ENCODE peak calls at places on chromosomes 1 and 21, in seven cellular contexts. One of them, this sample, is unnamed.

GRCh38 chr1:940121-941026 is 16.7 kb downstream of the SAMD11 start:
- DNase-seq in left lung: peak
- DNase-seq in stimulated activated CD4-positive, alpha-beta T cell treated with anti-CD3 and anti-CD28 coated beads, Interleukin-15, amount 100 ng/mL, for 1 hour: no peak
- DNase-seq in anterior cingulate cortex: peak
- DNase-seq in activated CD4-positive, alpha-beta T cell treated with anti-CD3 and anti-CD28 coated beads, Interleukin-2, amount 10 ng/mL, durations not matched to agents 7 days and 5 days: no peak
- DNase-seq in epithelial cell of proximal tubule: no peak
- DNase-seq in substantia nigra: no peak
- DNase-seq in this sample: no peak

GRCh38 chr1:26696191-26696644 is 403 bp downstream of the ARID1A start:
- DNase-seq in left lung: peak
- DNase-seq in stimulated activated CD4-positive, alpha-beta T cell treated with anti-CD3 and anti-CD28 coated beads, Interleukin-15, amount 100 ng/mL, for 1 hour: peak
- DNase-seq in anterior cingulate cortex: no peak
- DNase-seq in activated CD4-positive, alpha-beta T cell treated with anti-CD3 and anti-CD28 coated beads, Interleukin-2, amount 10 ng/mL, durations not matched to agents 7 days and 5 days: no peak
- DNase-seq in epithelial cell of proximal tubule: no peak
- DNase-seq in substantia nigra: no peak
- DNase-seq in this sample: no peak

GRCh38 chr21:45094412-45094811 is 20.0 kb downstream of the ADARB1 start:
- DNase-seq in left lung: no peak
- DNase-seq in stimulated activated CD4-positive, alpha-beta T cell treated with anti-CD3 and anti-CD28 coated beads, Interleukin-15, amount 100 ng/mL, for 1 hour: no peak
- DNase-seq in anterior cingulate cortex: no peak
- DNase-seq in activated CD4-positive, alpha-beta T cell treated with anti-CD3 and anti-CD28 coated beads, Interleukin-2, amount 10 ng/mL, durations not matched to agents 7 days and 5 days: no peak
- DNase-seq in epithelial cell of proximal tubule: no peak
- DNase-seq in substantia nigra: no peak
- DNase-seq in this sample: no peak

GRCh38 chr1:113701429-113701828 is 57.9 kb downstream of the PHTF1 start:
- DNase-seq in left lung: no peak
- DNase-seq in stimulated activated CD4-positive, alpha-beta T cell treated with anti-CD3 and anti-CD28 coated beads, Interleukin-15, amount 100 ng/mL, for 1 hour: no peak
- DNase-seq in anterior cingulate cortex: no peak
- DNase-seq in activated CD4-positive, alpha-beta T cell treated with anti-CD3 and anti-CD28 coated beads, Interleukin-2, amount 10 ng/mL, durations not matched to agents 7 days and 5 days: no peak
- DNase-seq in epithelial cell of proximal tubule: no peak
- DNase-seq in substantia nigra: no peak
- DNase-seq in this sample: no peak

GRCh38 chr1:2785631-2786328 is 15.7 kb downstream of the TTC34 start:
- DNase-seq in left lung: peak
- DNase-seq in stimulated activated CD4-positive, alpha-beta T cell treated with anti-CD3 and anti-CD28 coated beads, Interleukin-15, amount 100 ng/mL, for 1 hour: no peak
- DNase-seq in anterior cingulate cortex: no peak
- DNase-seq in activated CD4-positive, alpha-beta T cell treated with anti-CD3 and anti-CD28 coated beads, Interleukin-2, amount 10 ng/mL, durations not matched to agents 7 days and 5 days: no peak
- DNase-seq in epithelial cell of proximal tubule: no peak
- DNase-seq in substantia nigra: no peak
- DNase-seq in this sample: no peak

GRCh38 chr21:19648376-19648775 is 1244.8 kb upstream of the TMPRSS15 start:
- DNase-seq in left lung: no peak
- DNase-seq in stimulated activated CD4-positive, alpha-beta T cell treated with anti-CD3 and anti-CD28 coated beads, Interleukin-15, amount 100 ng/mL, for 1 hour: no peak
- DNase-seq in anterior cingulate cortex: no peak
- DNase-seq in activated CD4-positive, alpha-beta T cell treated with anti-CD3 and anti-CD28 coated beads, Interleukin-2, amount 10 ng/mL, durations not matched to agents 7 days and 5 days: no peak
- DNase-seq in epithelial cell of proximal tubule: no peak
- DNase-seq in substantia nigra: no peak
- DNase-seq in this sample: no peak

GRCh38 chr1:43703836-43704235 is 3.5 kb upstream of the ST3GAL3 start:
- DNase-seq in left lung: no peak
- DNase-seq in stimulated activated CD4-positive, alpha-beta T cell treated with anti-CD3 and anti-CD28 coated beads, Interleukin-15, amount 100 ng/mL, for 1 hour: no peak
- DNase-seq in anterior cingulate cortex: no peak
- DNase-seq in activated CD4-positive, alpha-beta T cell treated with anti-CD3 and anti-CD28 coated beads, Interleukin-2, amount 10 ng/mL, durations not matched to agents 7 days and 5 days: no peak
- DNase-seq in epithelial cell of proximal tubule: no peak
- DNase-seq in substantia nigra: no peak
- DNase-seq in this sample: no peak

GRCh38 chr1:153771241-153771640 is 4.0 kb upstream of the SLC27A3 start:
- DNase-seq in left lung: no peak
- DNase-seq in stimulated activated CD4-positive, alpha-beta T cell treated with anti-CD3 and anti-CD28 coated beads, Interleukin-15, amount 100 ng/mL, for 1 hour: no peak
- DNase-seq in anterior cingulate cortex: no peak
- DNase-seq in activated CD4-positive, alpha-beta T cell treated with anti-CD3 and anti-CD28 coated beads, Interleukin-2, amount 10 ng/mL, durations not matched to agents 7 days and 5 days: no peak
- DNase-seq in epithelial cell of proximal tubule: no peak
- DNase-seq in substantia nigra: no peak
- DNase-seq in this sample: no peak

GRCh38 chr21:38351176-38351959 is 94.6 kb downstream of the KCNJ15 start:
- DNase-seq in left lung: no peak
- DNase-seq in stimulated activated CD4-positive, alpha-beta T cell treated with anti-CD3 and anti-CD28 coated beads, Interleukin-15, amount 100 ng/mL, for 1 hour: no peak
- DNase-seq in anterior cingulate cortex: no peak
- DNase-seq in activated CD4-positive, alpha-beta T cell treated with anti-CD3 and anti-CD28 coated beads, Interleukin-2, amount 10 ng/mL, durations not matched to agents 7 days and 5 days: no peak
- DNase-seq in epithelial cell of proximal tubule: no peak
- DNase-seq in substantia nigra: no peak
- DNase-seq in this sample: no peak

GRCh38 chr1:2961661-2962060 is 59.6 kb upstream of the ACTRT2 start:
- DNase-seq in left lung: peak
- DNase-seq in stimulated activated CD4-positive, alpha-beta T cell treated with anti-CD3 and anti-CD28 coated beads, Interleukin-15, amount 100 ng/mL, for 1 hour: no peak
- DNase-seq in anterior cingulate cortex: no peak
- DNase-seq in activated CD4-positive, alpha-beta T cell treated with anti-CD3 and anti-CD28 coated beads, Interleukin-2, amount 10 ng/mL, durations not matched to agents 7 days and 5 days: no peak
- DNase-seq in epithelial cell of proximal tubule: no peak
- DNase-seq in substantia nigra: no peak
- DNase-seq in this sample: no peak

GRCh38 chr1:203324103-203325003 is 19.0 kb downstream of the BTG2 start:
- DNase-seq in left lung: peak
- DNase-seq in stimulated activated CD4-positive, alpha-beta T cell treated with anti-CD3 and anti-CD28 coated beads, Interleukin-15, amount 100 ng/mL, for 1 hour: no peak
- DNase-seq in anterior cingulate cortex: no peak
- DNase-seq in activated CD4-positive, alpha-beta T cell treated with anti-CD3 and anti-CD28 coated beads, Interleukin-2, amount 10 ng/mL, durations not matched to agents 7 days and 5 days: peak
- DNase-seq in epithelial cell of proximal tubule: no peak
- DNase-seq in substantia nigra: peak
- DNase-seq in this sample: peak

GRCh38 chr21:27369962-27370578 is 403.2 kb upstream of the ADAMTS5 start:
- DNase-seq in left lung: no peak
- DNase-seq in stimulated activated CD4-positive, alpha-beta T cell treated with anti-CD3 and anti-CD28 coated beads, Interleukin-15, amount 100 ng/mL, for 1 hour: no peak
- DNase-seq in anterior cingulate cortex: no peak
- DNase-seq in activated CD4-positive, alpha-beta T cell treated with anti-CD3 and anti-CD28 coated beads, Interleukin-2, amount 10 ng/mL, durations not matched to agents 7 days and 5 days: no peak
- DNase-seq in epithelial cell of proximal tubule: no peak
- DNase-seq in substantia nigra: no peak
- DNase-seq in this sample: no peak

GRCh38 chr1:215523906-215524305 is 43.2 kb upstream of the KCTD3 start:
- DNase-seq in left lung: no peak
- DNase-seq in stimulated activated CD4-positive, alpha-beta T cell treated with anti-CD3 and anti-CD28 coated beads, Interleukin-15, amount 100 ng/mL, for 1 hour: no peak
- DNase-seq in anterior cingulate cortex: no peak
- DNase-seq in activated CD4-positive, alpha-beta T cell treated with anti-CD3 and anti-CD28 coated beads, Interleukin-2, amount 10 ng/mL, durations not matched to agents 7 days and 5 days: no peak
- DNase-seq in epithelial cell of proximal tubule: no peak
- DNase-seq in substantia nigra: no peak
- DNase-seq in this sample: no peak

GRCh38 chr1:43563779-43564616 is 33.3 kb downstream of the PTPRF start:
- DNase-seq in left lung: no peak
- DNase-seq in stimulated activated CD4-positive, alpha-beta T cell treated with anti-CD3 and anti-CD28 coated beads, Interleukin-15, amount 100 ng/mL, for 1 hour: no peak
- DNase-seq in anterior cingulate cortex: peak
- DNase-seq in activated CD4-positive, alpha-beta T cell treated with anti-CD3 and anti-CD28 coated beads, Interleukin-2, amount 10 ng/mL, durations not matched to agents 7 days and 5 days: no peak
- DNase-seq in epithelial cell of proximal tubule: no peak
- DNase-seq in substantia nigra: no peak
- DNase-seq in this sample: no peak

GRCh38 chr1:81513796-81514354 is 286.9 kb upstream of the ADGRL2 start:
- DNase-seq in left lung: no peak
- DNase-seq in stimulated activated CD4-positive, alpha-beta T cell treated with anti-CD3 and anti-CD28 coated beads, Interleukin-15, amount 100 ng/mL, for 1 hour: no peak
- DNase-seq in anterior cingulate cortex: no peak
- DNase-seq in activated CD4-positive, alpha-beta T cell treated with anti-CD3 and anti-CD28 coated beads, Interleukin-2, amount 10 ng/mL, durations not matched to agents 7 days and 5 days: no peak
- DNase-seq in epithelial cell of proximal tubule: no peak
- DNase-seq in substantia nigra: no peak
- DNase-seq in this sample: no peak

GRCh38 chr1:198656500-198656932 is 17.7 kb downstream of the PTPRC start:
- DNase-seq in left lung: peak
- DNase-seq in stimulated activated CD4-positive, alpha-beta T cell treated with anti-CD3 and anti-CD28 coated beads, Interleukin-15, amount 100 ng/mL, for 1 hour: no peak
- DNase-seq in anterior cingulate cortex: no peak
- DNase-seq in activated CD4-positive, alpha-beta T cell treated with anti-CD3 and anti-CD28 coated beads, Interleukin-2, amount 10 ng/mL, durations not matched to agents 7 days and 5 days: peak
- DNase-seq in epithelial cell of proximal tubule: no peak
- DNase-seq in substantia nigra: no peak
- DNase-seq in this sample: peak

GRCh38 chr1:209755926-209756607 is at the start of gene TRAF3IP3:
- DNase-seq in left lung: peak
- DNase-seq in stimulated activated CD4-positive, alpha-beta T cell treated with anti-CD3 and anti-CD28 coated beads, Interleukin-15, amount 100 ng/mL, for 1 hour: peak
- DNase-seq in anterior cingulate cortex: peak
- DNase-seq in activated CD4-positive, alpha-beta T cell treated with anti-CD3 and anti-CD28 coated beads, Interleukin-2, amount 10 ng/mL, durations not matched to agents 7 days and 5 days: peak
- DNase-seq in epithelial cell of proximal tubule: no peak
- DNase-seq in substantia nigra: no peak
- DNase-seq in this sample: peak

GRCh38 chr1:207316141-207316540 is 5.3 kb upstream of the CD55 start:
- DNase-seq in left lung: no peak
- DNase-seq in stimulated activated CD4-positive, alpha-beta T cell treated with anti-CD3 and anti-CD28 coated beads, Interleukin-15, amount 100 ng/mL, for 1 hour: no peak
- DNase-seq in anterior cingulate cortex: no peak
- DNase-seq in activated CD4-positive, alpha-beta T cell treated with anti-CD3 and anti-CD28 coated beads, Interleukin-2, amount 10 ng/mL, durations not matched to agents 7 days and 5 days: no peak
- DNase-seq in epithelial cell of proximal tubule: no peak
- DNase-seq in substantia nigra: no peak
- DNase-seq in this sample: no peak

GRCh38 chr1:169207825-169208520 is 101.5 kb downstream of the ATP1B1 start:
- DNase-seq in left lung: no peak
- DNase-seq in stimulated activated CD4-positive, alpha-beta T cell treated with anti-CD3 and anti-CD28 coated beads, Interleukin-15, amount 100 ng/mL, for 1 hour: no peak
- DNase-seq in anterior cingulate cortex: no peak
- DNase-seq in activated CD4-positive, alpha-beta T cell treated with anti-CD3 and anti-CD28 coated beads, Interleukin-2, amount 10 ng/mL, durations not matched to agents 7 days and 5 days: no peak
- DNase-seq in epithelial cell of proximal tubule: no peak
- DNase-seq in substantia nigra: no peak
- DNase-seq in this sample: no peak

GRCh38 chr1:20184481-20184900 is 1.4 kb upstream of the UBXN10 start:
- DNase-seq in left lung: no peak
- DNase-seq in stimulated activated CD4-positive, alpha-beta T cell treated with anti-CD3 and anti-CD28 coated beads, Interleukin-15, amount 100 ng/mL, for 1 hour: no peak
- DNase-seq in anterior cingulate cortex: no peak
- DNase-seq in activated CD4-positive, alpha-beta T cell treated with anti-CD3 and anti-CD28 coated beads, Interleukin-2, amount 10 ng/mL, durations not matched to agents 7 days and 5 days: no peak
- DNase-seq in epithelial cell of proximal tubule: no peak
- DNase-seq in substantia nigra: no peak
- DNase-seq in this sample: no peak

GRCh38 chr1:30698401-30698981 is 24.9 kb downstream of the MATN1 start:
- DNase-seq in left lung: no peak
- DNase-seq in stimulated activated CD4-positive, alpha-beta T cell treated with anti-CD3 and anti-CD28 coated beads, Interleukin-15, amount 100 ng/mL, for 1 hour: no peak
- DNase-seq in anterior cingulate cortex: no peak
- DNase-seq in activated CD4-positive, alpha-beta T cell treated with anti-CD3 and anti-CD28 coated beads, Interleukin-2, amount 10 ng/mL, durations not matched to agents 7 days and 5 days: no peak
- DNase-seq in epithelial cell of proximal tubule: no peak
- DNase-seq in substantia nigra: no peak
- DNase-seq in this sample: no peak

GRCh38 chr1:46522184-46522968 is 29.1 kb downstream of the KNCN start:
- DNase-seq in left lung: peak
- DNase-seq in stimulated activated CD4-positive, alpha-beta T cell treated with anti-CD3 and anti-CD28 coated beads, Interleukin-15, amount 100 ng/mL, for 1 hour: no peak
- DNase-seq in anterior cingulate cortex: peak
- DNase-seq in activated CD4-positive, alpha-beta T cell treated with anti-CD3 and anti-CD28 coated beads, Interleukin-2, amount 10 ng/mL, durations not matched to agents 7 days and 5 days: no peak
- DNase-seq in epithelial cell of proximal tubule: peak
- DNase-seq in substantia nigra: peak
- DNase-seq in this sample: no peak

GRCh38 chr1:29647581-29647980 is 411.3 kb downstream of the PTPRU start:
- DNase-seq in left lung: no peak
- DNase-seq in stimulated activated CD4-positive, alpha-beta T cell treated with anti-CD3 and anti-CD28 coated beads, Interleukin-15, amount 100 ng/mL, for 1 hour: no peak
- DNase-seq in anterior cingulate cortex: no peak
- DNase-seq in activated CD4-positive, alpha-beta T cell treated with anti-CD3 and anti-CD28 coated beads, Interleukin-2, amount 10 ng/mL, durations not matched to agents 7 days and 5 days: no peak
- DNase-seq in epithelial cell of proximal tubule: no peak
- DNase-seq in substantia nigra: no peak
- DNase-seq in this sample: no peak

GRCh38 chr1:228921473-228921872 is 186.2 kb downstream of the RHOU start:
- DNase-seq in left lung: no peak
- DNase-seq in stimulated activated CD4-positive, alpha-beta T cell treated with anti-CD3 and anti-CD28 coated beads, Interleukin-15, amount 100 ng/mL, for 1 hour: no peak
- DNase-seq in anterior cingulate cortex: no peak
- DNase-seq in activated CD4-positive, alpha-beta T cell treated with anti-CD3 and anti-CD28 coated beads, Interleukin-2, amount 10 ng/mL, durations not matched to agents 7 days and 5 days: no peak
- DNase-seq in epithelial cell of proximal tubule: no peak
- DNase-seq in substantia nigra: no peak
- DNase-seq in this sample: no peak

GRCh38 chr1:81364075-81364474 is 436.7 kb upstream of the ADGRL2 start:
- DNase-seq in left lung: no peak
- DNase-seq in stimulated activated CD4-positive, alpha-beta T cell treated with anti-CD3 and anti-CD28 coated beads, Interleukin-15, amount 100 ng/mL, for 1 hour: no peak
- DNase-seq in anterior cingulate cortex: no peak
- DNase-seq in activated CD4-positive, alpha-beta T cell treated with anti-CD3 and anti-CD28 coated beads, Interleukin-2, amount 10 ng/mL, durations not matched to agents 7 days and 5 days: no peak
- DNase-seq in epithelial cell of proximal tubule: no peak
- DNase-seq in substantia nigra: no peak
- DNase-seq in this sample: no peak

GRCh38 chr21:36460866-36461265 is 19.1 kb downstream of the CLDN14 start:
- DNase-seq in left lung: no peak
- DNase-seq in stimulated activated CD4-positive, alpha-beta T cell treated with anti-CD3 and anti-CD28 coated beads, Interleukin-15, amount 100 ng/mL, for 1 hour: no peak
- DNase-seq in anterior cingulate cortex: no peak
- DNase-seq in activated CD4-positive, alpha-beta T cell treated with anti-CD3 and anti-CD28 coated beads, Interleukin-2, amount 10 ng/mL, durations not matched to agents 7 days and 5 days: no peak
- DNase-seq in epithelial cell of proximal tubule: no peak
- DNase-seq in substantia nigra: no peak
- DNase-seq in this sample: no peak

GRCh38 chr1:51671527-51672325 is 54.8 kb downstream of the OSBPL9 start:
- DNase-seq in left lung: no peak
- DNase-seq in stimulated activated CD4-positive, alpha-beta T cell treated with anti-CD3 and anti-CD28 coated beads, Interleukin-15, amount 100 ng/mL, for 1 hour: no peak
- DNase-seq in anterior cingulate cortex: no peak
- DNase-seq in activated CD4-positive, alpha-beta T cell treated with anti-CD3 and anti-CD28 coated beads, Interleukin-2, amount 10 ng/mL, durations not matched to agents 7 days and 5 days: no peak
- DNase-seq in epithelial cell of proximal tubule: no peak
- DNase-seq in substantia nigra: no peak
- DNase-seq in this sample: no peak

GRCh38 chr1:26098602-26099001 is 13.0 kb upstream of the PDIK1L start:
- DNase-seq in left lung: no peak
- DNase-seq in stimulated activated CD4-positive, alpha-beta T cell treated with anti-CD3 and anti-CD28 coated beads, Interleukin-15, amount 100 ng/mL, for 1 hour: no peak
- DNase-seq in anterior cingulate cortex: no peak
- DNase-seq in activated CD4-positive, alpha-beta T cell treated with anti-CD3 and anti-CD28 coated beads, Interleukin-2, amount 10 ng/mL, durations not matched to agents 7 days and 5 days: no peak
- DNase-seq in epithelial cell of proximal tubule: no peak
- DNase-seq in substantia nigra: no peak
- DNase-seq in this sample: no peak

GRCh38 chr1:46344481-46344880 is 3.9 kb downstream of the NSUN4 start:
- DNase-seq in left lung: no peak
- DNase-seq in stimulated activated CD4-positive, alpha-beta T cell treated with anti-CD3 and anti-CD28 coated beads, Interleukin-15, amount 100 ng/mL, for 1 hour: no peak
- DNase-seq in anterior cingulate cortex: no peak
- DNase-seq in activated CD4-positive, alpha-beta T cell treated with anti-CD3 and anti-CD28 coated beads, Interleukin-2, amount 10 ng/mL, durations not matched to agents 7 days and 5 days: no peak
- DNase-seq in epithelial cell of proximal tubule: no peak
- DNase-seq in substantia nigra: no peak
- DNase-seq in this sample: no peak

GRCh38 chr1:56965191-56965590 is 624 bp downstream of the C8B start:
- DNase-seq in left lung: no peak
- DNase-seq in stimulated activated CD4-positive, alpha-beta T cell treated with anti-CD3 and anti-CD28 coated beads, Interleukin-15, amount 100 ng/mL, for 1 hour: no peak
- DNase-seq in anterior cingulate cortex: no peak
- DNase-seq in activated CD4-positive, alpha-beta T cell treated with anti-CD3 and anti-CD28 coated beads, Interleukin-2, amount 10 ng/mL, durations not matched to agents 7 days and 5 days: no peak
- DNase-seq in epithelial cell of proximal tubule: no peak
- DNase-seq in substantia nigra: no peak
- DNase-seq in this sample: no peak

This sample was measured in CD4-positive, alpha-beta memory T cell.